ENCODE peak calls at places on chromosome 22, in nine cellular contexts. One of them, this sample, is unnamed.

GRCh38 chr22:41780714-41781507 is 19.6 kb upstream of the CCDC134 start:
- DNase-seq in trophoblast cell: peak
- DNase-seq in ascending aorta: peak
- DNase-seq in heart left ventricle: peak
- DNase-seq in cardiac muscle cell: peak
- DNase-seq in neuronal stem cell: no peak
- DNase-seq in tibial nerve: peak
- DNase-seq in IMR-90: peak
- DNase-seq in ovary: no peak
- DNase-seq in this sample: peak

GRCh38 chr22:24051568-24051967 is 40.5 kb downstream of the CABIN1 start:
- DNase-seq in trophoblast cell: peak
- DNase-seq in ascending aorta: peak
- DNase-seq in heart left ventricle: no peak
- DNase-seq in cardiac muscle cell: no peak
- DNase-seq in neuronal stem cell: no peak
- DNase-seq in tibial nerve: no peak
- DNase-seq in IMR-90: no peak
- DNase-seq in ovary: no peak
- DNase-seq in this sample: no peak

GRCh38 chr22:44139773-44140172 is 41.0 kb upstream of the PARVG start:
- DNase-seq in trophoblast cell: no peak
- DNase-seq in ascending aorta: no peak
- DNase-seq in heart left ventricle: no peak
- DNase-seq in cardiac muscle cell: no peak
- DNase-seq in neuronal stem cell: no peak
- DNase-seq in tibial nerve: no peak
- DNase-seq in IMR-90: no peak
- DNase-seq in ovary: no peak
- DNase-seq in this sample: no peak

GRCh38 chr22:46737105-46737975 is 712 bp downstream of the CERK start:
- DNase-seq in trophoblast cell: no peak
- DNase-seq in ascending aorta: no peak
- DNase-seq in heart left ventricle: peak
- DNase-seq in cardiac muscle cell: peak
- DNase-seq in neuronal stem cell: no peak
- DNase-seq in tibial nerve: no peak
- DNase-seq in IMR-90: peak
- DNase-seq in ovary: peak
- DNase-seq in this sample: peak

GRCh38 chr22:41369089-41369745 is 12.5 kb upstream of the TEF start:
- DNase-seq in trophoblast cell: no peak
- DNase-seq in ascending aorta: no peak
- DNase-seq in heart left ventricle: no peak
- DNase-seq in cardiac muscle cell: no peak
- DNase-seq in neuronal stem cell: no peak
- DNase-seq in tibial nerve: no peak
- DNase-seq in IMR-90: no peak
- DNase-seq in ovary: peak
- DNase-seq in this sample: peak

GRCh38 chr22:23529166-23530103 is 50.7 kb downstream of the IGLL1 start:
- DNase-seq in trophoblast cell: no peak
- DNase-seq in ascending aorta: peak
- DNase-seq in heart left ventricle: no peak
- DNase-seq in cardiac muscle cell: peak
- DNase-seq in neuronal stem cell: no peak
- DNase-seq in tibial nerve: no peak
- DNase-seq in IMR-90: no peak
- DNase-seq in ovary: peak
- DNase-seq in this sample: no peak

GRCh38 chr22:23497016-23497885 is 82.8 kb downstream of the IGLL1 start:
- DNase-seq in trophoblast cell: no peak
- DNase-seq in ascending aorta: no peak
- DNase-seq in heart left ventricle: no peak
- DNase-seq in cardiac muscle cell: no peak
- DNase-seq in neuronal stem cell: no peak
- DNase-seq in tibial nerve: no peak
- DNase-seq in IMR-90: no peak
- DNase-seq in ovary: no peak
- DNase-seq in this sample: no peak

GRCh38 chr22:30572210-30572609 is 2.3 kb downstream of the GAL3ST1 start:
- DNase-seq in trophoblast cell: peak
- DNase-seq in ascending aorta: no peak
- DNase-seq in heart left ventricle: no peak
- DNase-seq in cardiac muscle cell: no peak
- DNase-seq in neuronal stem cell: no peak
- DNase-seq in tibial nerve: no peak
- DNase-seq in IMR-90: no peak
- DNase-seq in ovary: no peak
- DNase-seq in this sample: no peak

GRCh38 chr22:48752451-48753380 is 1075.0 kb downstream of the BRD1 start:
- DNase-seq in trophoblast cell: no peak
- DNase-seq in ascending aorta: no peak
- DNase-seq in heart left ventricle: peak
- DNase-seq in cardiac muscle cell: no peak
- DNase-seq in neuronal stem cell: no peak
- DNase-seq in tibial nerve: no peak
- DNase-seq in IMR-90: no peak
- DNase-seq in ovary: no peak
- DNase-seq in this sample: no peak

GRCh38 chr22:20188567-20188877 is 37.7 kb upstream of the CCDC188 start:
- DNase-seq in trophoblast cell: no peak
- DNase-seq in ascending aorta: no peak
- DNase-seq in heart left ventricle: no peak
- DNase-seq in cardiac muscle cell: no peak
- DNase-seq in neuronal stem cell: no peak
- DNase-seq in tibial nerve: no peak
- DNase-seq in IMR-90: no peak
- DNase-seq in ovary: no peak
- DNase-seq in this sample: no peak

GRCh38 chr22:39967996-39968968 is 8.1 kb downstream of the TMA7B start:
- DNase-seq in trophoblast cell: no peak
- DNase-seq in ascending aorta: no peak
- DNase-seq in heart left ventricle: no peak
- DNase-seq in cardiac muscle cell: peak
- DNase-seq in neuronal stem cell: peak
- DNase-seq in tibial nerve: peak
- DNase-seq in IMR-90: no peak
- DNase-seq in ovary: no peak
- DNase-seq in this sample: peak

GRCh38 chr22:38305481-38306448 is 11.5 kb downstream of the CSNK1E start:
- DNase-seq in trophoblast cell: no peak
- DNase-seq in ascending aorta: no peak
- DNase-seq in heart left ventricle: no peak
- DNase-seq in cardiac muscle cell: peak
- DNase-seq in neuronal stem cell: no peak
- DNase-seq in tibial nerve: no peak
- DNase-seq in IMR-90: peak
- DNase-seq in ovary: no peak
- DNase-seq in this sample: no peak

GRCh38 chr22:46777609-46777970 is 15.1 kb downstream of the TBC1D22A start:
- DNase-seq in trophoblast cell: no peak
- DNase-seq in ascending aorta: no peak
- DNase-seq in heart left ventricle: peak
- DNase-seq in cardiac muscle cell: no peak
- DNase-seq in neuronal stem cell: no peak
- DNase-seq in tibial nerve: no peak
- DNase-seq in IMR-90: no peak
- DNase-seq in ovary: no peak
- DNase-seq in this sample: peak

GRCh38 chr22:31092161-31092560 is 11.0 kb downstream of the SMTN start:
- DNase-seq in trophoblast cell: no peak
- DNase-seq in ascending aorta: no peak
- DNase-seq in heart left ventricle: no peak
- DNase-seq in cardiac muscle cell: no peak
- DNase-seq in neuronal stem cell: no peak
- DNase-seq in tibial nerve: no peak
- DNase-seq in IMR-90: no peak
- DNase-seq in ovary: peak
- DNase-seq in this sample: no peak

GRCh38 chr22:36541831-36542391 is 12.9 kb upstream of the EIF3D start:
- DNase-seq in trophoblast cell: no peak
- DNase-seq in ascending aorta: no peak
- DNase-seq in heart left ventricle: no peak
- DNase-seq in cardiac muscle cell: peak
- DNase-seq in neuronal stem cell: no peak
- DNase-seq in tibial nerve: no peak
- DNase-seq in IMR-90: peak
- DNase-seq in ovary: no peak
- DNase-seq in this sample: no peak

DNA sequence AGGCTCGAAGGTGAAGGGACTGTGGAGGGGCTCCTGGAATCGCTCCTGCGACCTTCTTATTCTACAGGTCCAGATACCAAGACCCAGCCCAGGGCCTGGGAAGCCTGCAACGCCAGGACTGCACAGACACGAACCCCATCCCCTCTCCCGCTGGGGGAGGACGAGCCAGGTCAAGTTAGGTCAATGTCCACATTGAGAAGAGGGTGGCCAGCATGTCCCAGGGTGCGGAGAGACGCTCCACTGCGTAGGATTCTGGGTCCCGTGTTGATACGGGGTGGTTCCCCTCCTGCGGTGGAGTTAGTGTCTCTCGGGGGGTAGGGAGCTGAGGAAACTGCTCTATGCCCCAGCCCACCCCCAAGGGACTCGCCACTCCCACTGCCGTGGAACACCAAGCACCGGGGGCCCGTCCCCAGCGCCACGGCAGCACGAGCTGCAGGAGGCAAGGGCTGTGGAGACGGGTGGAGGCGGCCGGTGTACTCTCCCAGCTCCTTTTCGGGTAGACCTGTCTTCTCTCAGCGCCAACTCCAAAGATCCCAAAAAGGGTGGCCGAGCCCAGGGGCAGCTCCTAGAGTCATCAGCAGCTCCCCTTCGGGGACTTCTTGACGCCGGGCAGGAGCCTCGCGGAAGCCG is 1.6 kb downstream of the GSC2 start:
- DNase-seq in trophoblast cell: no peak
- DNase-seq in ascending aorta: no peak
- DNase-seq in heart left ventricle: no peak
- DNase-seq in cardiac muscle cell: no peak
- DNase-seq in neuronal stem cell: no peak
- DNase-seq in tibial nerve: no peak
- DNase-seq in IMR-90: no peak
- DNase-seq in ovary: peak
- DNase-seq in this sample: no peak
- H3K4me3 ChIP-seq in trophoblast cell: no peak
- H3K4me3 ChIP-seq in ascending aorta: peak
- H3K4me3 ChIP-seq in heart left ventricle: no peak
- H3K4me3 ChIP-seq in cardiac muscle cell: no peak
- H3K4me3 ChIP-seq in neuronal stem cell: no peak
- H3K4me3 ChIP-seq in tibial nerve: no peak
- H3K4me3 ChIP-seq in IMR-90: no peak
- H3K4me3 ChIP-seq in ovary: no peak
- H3K4me3 ChIP-seq in this sample: peak

DNA sequence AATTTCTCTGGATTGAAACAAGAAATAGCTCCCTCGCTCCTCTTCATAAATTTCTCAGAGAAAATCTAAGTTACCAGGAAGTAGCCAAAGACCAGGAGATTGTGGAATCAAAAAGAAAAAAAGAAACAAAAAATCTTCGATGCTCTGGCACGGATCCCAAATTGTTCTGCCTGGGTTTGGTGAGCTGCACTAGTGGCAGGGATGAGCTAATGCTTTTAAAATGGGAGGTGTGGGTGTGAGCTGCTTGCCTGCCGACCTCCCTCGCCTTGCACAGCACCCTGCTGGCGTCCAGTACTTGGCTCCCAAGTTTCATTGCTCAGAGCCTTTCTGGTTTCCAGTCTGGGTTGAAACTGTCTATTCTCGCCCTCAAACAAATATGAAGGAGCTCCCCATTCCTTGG is 2.5 kb downstream of the TIMP3 start:
- DNase-seq in trophoblast cell: peak
- DNase-seq in ascending aorta: no peak
- DNase-seq in heart left ventricle: peak
- DNase-seq in cardiac muscle cell: peak
- DNase-seq in neuronal stem cell: no peak
- DNase-seq in tibial nerve: no peak
- DNase-seq in IMR-90: peak
- DNase-seq in ovary: no peak
- DNase-seq in this sample: no peak
- H3K27ac ChIP-seq in trophoblast cell: no peak
- H3K27ac ChIP-seq in ascending aorta: peak
- H3K27ac ChIP-seq in heart left ventricle: peak
- H3K27ac ChIP-seq in cardiac muscle cell: no peak
- H3K27ac ChIP-seq in neuronal stem cell: no peak
- H3K27ac ChIP-seq in tibial nerve: peak
- H3K27ac ChIP-seq in IMR-90: no peak
- H3K27ac ChIP-seq in ovary: no peak
- H3K27ac ChIP-seq in this sample: peak

DNA sequence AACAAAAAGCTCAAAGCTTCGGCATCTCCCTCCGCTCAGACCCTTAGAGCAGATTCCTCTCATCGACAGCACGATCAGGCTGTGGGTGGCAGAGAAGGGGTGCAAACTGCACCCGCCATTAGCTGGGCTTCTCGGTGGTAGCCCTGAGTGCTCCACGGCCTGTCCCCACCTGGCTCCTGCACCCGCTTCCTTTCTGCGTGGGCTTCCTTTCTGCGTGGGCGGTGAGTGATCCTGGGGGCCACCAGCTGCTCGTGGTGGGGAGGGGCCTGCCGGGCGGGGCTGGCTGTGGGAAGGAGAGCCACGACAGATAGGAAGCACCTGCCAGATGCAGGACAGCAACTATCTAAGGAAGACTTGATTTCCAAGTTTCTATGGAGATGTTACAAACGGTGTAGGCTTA is 55.0 kb downstream of the BRD1 start:
- DNase-seq in trophoblast cell: no peak
- DNase-seq in ascending aorta: no peak
- DNase-seq in heart left ventricle: no peak
- DNase-seq in cardiac muscle cell: no peak
- DNase-seq in neuronal stem cell: no peak
- DNase-seq in tibial nerve: no peak
- DNase-seq in IMR-90: no peak
- DNase-seq in ovary: no peak
- DNase-seq in this sample: no peak
- H3K4me3 ChIP-seq in trophoblast cell: no peak
- H3K4me3 ChIP-seq in ascending aorta: no peak
- H3K4me3 ChIP-seq in heart left ventricle: no peak
- H3K4me3 ChIP-seq in cardiac muscle cell: no peak
- H3K4me3 ChIP-seq in neuronal stem cell: no peak
- H3K4me3 ChIP-seq in tibial nerve: no peak
- H3K4me3 ChIP-seq in IMR-90: no peak
- H3K4me3 ChIP-seq in ovary: no peak
- H3K4me3 ChIP-seq in this sample: no peak

DNA sequence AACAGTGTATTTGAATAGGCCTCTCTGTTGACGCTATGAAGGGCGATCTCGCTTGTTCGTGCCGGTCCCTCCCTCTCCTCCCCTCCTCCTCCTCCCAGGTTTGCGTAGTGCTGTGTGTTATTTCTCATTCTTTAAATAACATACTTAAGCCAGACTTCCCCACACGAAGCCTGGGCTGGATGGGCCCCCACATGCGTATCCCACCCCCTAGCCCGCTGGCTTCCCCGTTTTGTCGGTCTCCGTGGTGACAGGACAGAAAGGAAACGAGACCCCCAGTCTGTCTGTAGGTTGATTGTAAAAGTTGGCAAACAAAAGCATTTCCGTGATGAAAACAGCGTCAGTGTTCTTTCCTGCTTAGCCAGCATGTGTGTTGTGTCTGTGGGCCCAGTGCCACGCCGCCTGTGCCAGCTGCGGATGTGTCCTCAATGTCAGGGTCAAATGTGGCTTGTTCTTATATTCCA is 27.3 kb downstream of the FAM118A start:
- DNase-seq in trophoblast cell: no peak
- DNase-seq in ascending aorta: peak
- DNase-seq in heart left ventricle: peak
- DNase-seq in cardiac muscle cell: peak
- DNase-seq in neuronal stem cell: no peak
- DNase-seq in tibial nerve: peak
- DNase-seq in IMR-90: no peak
- DNase-seq in ovary: peak
- DNase-seq in this sample: peak
- H3K27ac ChIP-seq in trophoblast cell: no peak
- H3K27ac ChIP-seq in ascending aorta: peak
- H3K27ac ChIP-seq in heart left ventricle: no peak
- H3K27ac ChIP-seq in cardiac muscle cell: no peak
- H3K27ac ChIP-seq in neuronal stem cell: no peak
- H3K27ac ChIP-seq in tibial nerve: no peak
- H3K27ac ChIP-seq in IMR-90: no peak
- H3K27ac ChIP-seq in ovary: no peak
- H3K27ac ChIP-seq in this sample: peak